ENCODE peak calls at places on chromosomes 4 and X, in ten cellular contexts. One of them, this sample, is unnamed.

GRCh38 chr4:5044341-5044740 is 6.9 kb upstream of the STK32B start:
- DNase-seq in sigmoid colon: no peak
- DNase-seq in BE2C: no peak
- DNase-seq in uterus: no peak
- DNase-seq in tibial artery: no peak
- DNase-seq in SK-N-SH: no peak
- DNase-seq in IMR-90: no peak
- DNase-seq in endodermal cell: no peak
- DNase-seq in HL-60: no peak
- DNase-seq in heart right ventricle: no peak
- DNase-seq in this sample: no peak

GRCh38 chr4:175536852-175537453 is 275.1 kb downstream of the GPM6A start:
- DNase-seq in sigmoid colon: no peak
- DNase-seq in BE2C: no peak
- DNase-seq in uterus: no peak
- DNase-seq in tibial artery: no peak
- DNase-seq in SK-N-SH: peak; percentile 25
- DNase-seq in IMR-90: peak; percentile 62
- DNase-seq in endodermal cell: no peak
- DNase-seq in HL-60: peak; percentile 16
- DNase-seq in heart right ventricle: no peak
- DNase-seq in this sample: peak; percentile 21

GRCh38 chrX:69060631-69061408 is 104.4 kb downstream of the PJA1 start:
- DNase-seq in sigmoid colon: no peak
- DNase-seq in BE2C: no peak
- DNase-seq in uterus: peak; percentile 41
- DNase-seq in tibial artery: peak; percentile 22
- DNase-seq in SK-N-SH: no peak
- DNase-seq in IMR-90: peak; percentile 31
- DNase-seq in endodermal cell: peak; percentile 81
- DNase-seq in HL-60: no peak
- DNase-seq in heart right ventricle: peak; percentile 60
- DNase-seq in this sample: peak; percentile 34

GRCh38 chr4:80279751-80280150 is 13.3 kb downstream of the FGF5 start:
- DNase-seq in sigmoid colon: no peak
- DNase-seq in BE2C: no peak
- DNase-seq in uterus: no peak
- DNase-seq in tibial artery: no peak
- DNase-seq in SK-N-SH: no peak
- DNase-seq in IMR-90: no peak
- DNase-seq in endodermal cell: no peak
- DNase-seq in HL-60: no peak
- DNase-seq in heart right ventricle: no peak
- DNase-seq in this sample: no peak

GRCh38 chr4:108172231-108172779 is 3.6 kb upstream of the LEF1 start:
- DNase-seq in sigmoid colon: no peak
- DNase-seq in BE2C: peak; percentile 61
- DNase-seq in uterus: no peak
- DNase-seq in tibial artery: no peak
- DNase-seq in SK-N-SH: peak; percentile 87
- DNase-seq in IMR-90: no peak
- DNase-seq in endodermal cell: no peak
- DNase-seq in HL-60: no peak
- DNase-seq in heart right ventricle: peak; percentile 6
- DNase-seq in this sample: peak; percentile 77

GRCh38 chrX:39891781-39892180 is 206.0 kb downstream of the BCOR start:
- DNase-seq in sigmoid colon: no peak
- DNase-seq in BE2C: no peak
- DNase-seq in uterus: no peak
- DNase-seq in tibial artery: no peak
- DNase-seq in SK-N-SH: no peak
- DNase-seq in IMR-90: no peak
- DNase-seq in endodermal cell: no peak
- DNase-seq in HL-60: no peak
- DNase-seq in heart right ventricle: no peak
- DNase-seq in this sample: no peak

GRCh38 chr4:51909236-51909703 is 66.3 kb downstream of the DCUN1D4 start:
- DNase-seq in sigmoid colon: no peak
- DNase-seq in BE2C: no peak
- DNase-seq in uterus: no peak
- DNase-seq in tibial artery: no peak
- DNase-seq in SK-N-SH: no peak
- DNase-seq in IMR-90: no peak
- DNase-seq in endodermal cell: no peak
- DNase-seq in HL-60: no peak
- DNase-seq in heart right ventricle: no peak
- DNase-seq in this sample: no peak

GRCh38 chr4:138611721-138612120 is 369.6 kb upstream of the SLC7A11 start:
- DNase-seq in sigmoid colon: no peak
- DNase-seq in BE2C: peak; percentile 37
- DNase-seq in uterus: no peak
- DNase-seq in tibial artery: no peak
- DNase-seq in SK-N-SH: peak; percentile 51
- DNase-seq in IMR-90: no peak
- DNase-seq in endodermal cell: no peak
- DNase-seq in HL-60: no peak
- DNase-seq in heart right ventricle: no peak
- DNase-seq in this sample: no peak

GRCh38 chr4:155799106-155799793 is 40.4 kb downstream of the GUCY1B1 start:
- DNase-seq in sigmoid colon: no peak
- DNase-seq in BE2C: no peak
- DNase-seq in uterus: no peak
- DNase-seq in tibial artery: no peak
- DNase-seq in SK-N-SH: no peak
- DNase-seq in IMR-90: peak; percentile 47
- DNase-seq in endodermal cell: no peak
- DNase-seq in HL-60: no peak
- DNase-seq in heart right ventricle: no peak
- DNase-seq in this sample: no peak

GRCh38 chrX:110086916-110087484 is 84.1 kb downstream of the TMEM164 start:
- DNase-seq in sigmoid colon: no peak
- DNase-seq in BE2C: no peak
- DNase-seq in uterus: no peak
- DNase-seq in tibial artery: no peak
- DNase-seq in SK-N-SH: no peak
- DNase-seq in IMR-90: peak; percentile 96
- DNase-seq in endodermal cell: no peak
- DNase-seq in HL-60: no peak
- DNase-seq in heart right ventricle: no peak
- DNase-seq in this sample: no peak

GRCh38 chr4:16875487-16875886 is 23.0 kb downstream of the LDB2 start:
- DNase-seq in sigmoid colon: no peak
- DNase-seq in BE2C: peak; percentile 46
- DNase-seq in uterus: no peak
- DNase-seq in tibial artery: no peak
- DNase-seq in SK-N-SH: no peak
- DNase-seq in IMR-90: peak; percentile 94
- DNase-seq in endodermal cell: no peak
- DNase-seq in HL-60: no peak
- DNase-seq in heart right ventricle: no peak
- DNase-seq in this sample: no peak

GRCh38 chrX:13464599-13465275 is 104.7 kb upstream of the EGFL6 start:
- DNase-seq in sigmoid colon: no peak
- DNase-seq in BE2C: no peak
- DNase-seq in uterus: no peak
- DNase-seq in tibial artery: no peak
- DNase-seq in SK-N-SH: no peak
- DNase-seq in IMR-90: peak; percentile 54
- DNase-seq in endodermal cell: no peak
- DNase-seq in HL-60: no peak
- DNase-seq in heart right ventricle: no peak
- DNase-seq in this sample: no peak

GRCh38 chrX:10906861-10907260 is 204.3 kb upstream of the HCCS start:
- DNase-seq in sigmoid colon: no peak
- DNase-seq in BE2C: no peak
- DNase-seq in uterus: no peak
- DNase-seq in tibial artery: no peak
- DNase-seq in SK-N-SH: no peak
- DNase-seq in IMR-90: peak; percentile 22
- DNase-seq in endodermal cell: no peak
- DNase-seq in HL-60: no peak
- DNase-seq in heart right ventricle: no peak
- DNase-seq in this sample: no peak

DNA sequence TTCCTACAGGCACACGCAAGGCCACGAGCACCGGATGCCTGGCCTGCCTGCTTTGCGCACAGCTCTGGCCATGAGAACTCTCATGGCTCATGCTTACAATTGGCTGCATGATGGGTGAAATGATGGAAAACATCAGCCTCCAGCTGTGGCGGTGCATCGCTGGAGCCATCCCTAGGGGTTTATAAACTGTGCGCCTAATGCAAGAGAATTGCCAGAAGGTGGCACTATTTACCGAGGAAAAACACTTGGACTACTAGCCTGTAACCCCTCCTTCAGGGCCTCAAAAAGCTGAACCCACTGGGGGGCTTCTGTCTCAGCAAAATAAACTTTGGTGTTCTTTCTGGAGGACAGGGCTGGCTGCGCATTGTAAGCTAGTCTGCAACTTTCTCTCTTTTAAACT is 51.9 kb downstream of the PHKA2 start:
- DNase-seq in sigmoid colon: no peak
- DNase-seq in BE2C: peak; percentile 45
- DNase-seq in uterus: no peak
- DNase-seq in tibial artery: no peak
- DNase-seq in SK-N-SH: peak; percentile 64
- DNase-seq in IMR-90: peak; percentile 30
- DNase-seq in endodermal cell: peak; percentile 51
- DNase-seq in HL-60: no peak
- DNase-seq in heart right ventricle: peak; percentile 13
- DNase-seq in this sample: peak; percentile 7
- TF ChIP-seq CTCF in sigmoid colon: no peak
- TF ChIP-seq CTCF in BE2C: peak; percentile 58
- TF ChIP-seq CTCF in uterus: no peak
- TF ChIP-seq CTCF in tibial artery: peak; percentile 25
- TF ChIP-seq CTCF in SK-N-SH: peak; percentile 62
- TF ChIP-seq CTCF in IMR-90: peak; percentile 60
- TF ChIP-seq CTCF in endodermal cell: peak; percentile 73
- TF ChIP-seq CTCF in HL-60: no peak
- TF ChIP-seq CTCF in heart right ventricle: peak; percentile 50
- TF ChIP-seq CTCF in this sample: no peak

DNA sequence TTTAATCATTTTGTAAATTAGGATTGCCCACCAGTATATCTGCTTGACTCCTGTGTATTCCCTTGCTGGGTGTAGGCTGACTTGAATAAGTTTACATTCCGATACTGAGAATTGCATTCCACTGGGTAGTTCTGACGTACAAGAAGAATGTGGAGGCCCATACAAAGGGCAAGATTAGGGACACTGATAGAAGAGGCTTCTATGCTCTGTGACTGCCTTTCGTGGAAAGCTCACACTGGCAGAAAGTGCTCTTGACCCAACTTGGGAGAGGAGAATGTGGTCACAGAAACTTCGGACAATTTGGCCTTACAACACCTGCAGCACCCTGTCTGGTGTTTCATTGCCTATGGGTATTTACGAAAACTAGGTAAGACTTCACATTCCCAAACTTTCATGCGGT is 126.3 kb downstream of the RAPGEF2 start:
- DNase-seq in sigmoid colon: no peak
- DNase-seq in BE2C: no peak
- DNase-seq in uterus: no peak
- DNase-seq in tibial artery: no peak
- DNase-seq in SK-N-SH: no peak
- DNase-seq in IMR-90: peak; percentile 94
- DNase-seq in endodermal cell: peak; percentile 50
- DNase-seq in HL-60: no peak
- DNase-seq in heart right ventricle: no peak
- DNase-seq in this sample: no peak
- TF ChIP-seq CTCF in sigmoid colon: no peak
- TF ChIP-seq CTCF in BE2C: no peak
- TF ChIP-seq CTCF in uterus: no peak
- TF ChIP-seq CTCF in tibial artery: no peak
- TF ChIP-seq CTCF in SK-N-SH: no peak
- TF ChIP-seq CTCF in IMR-90: no peak
- TF ChIP-seq CTCF in endodermal cell: no peak
- TF ChIP-seq CTCF in HL-60: no peak
- TF ChIP-seq CTCF in heart right ventricle: no peak
- TF ChIP-seq CTCF in this sample: no peak

GRCh38 chrX:34580069-34580468 is 77.0 kb downstream of the TMEM47 start:
- DNase-seq in sigmoid colon: no peak
- DNase-seq in BE2C: no peak
- DNase-seq in uterus: no peak
- DNase-seq in tibial artery: no peak
- DNase-seq in SK-N-SH: no peak
- DNase-seq in IMR-90: no peak
- DNase-seq in endodermal cell: no peak
- DNase-seq in HL-60: no peak
- DNase-seq in heart right ventricle: no peak
- DNase-seq in this sample: no peak

GRCh38 chrX:34578237-34578636 is 78.8 kb downstream of the TMEM47 start:
- DNase-seq in sigmoid colon: no peak
- DNase-seq in BE2C: no peak
- DNase-seq in uterus: no peak
- DNase-seq in tibial artery: no peak
- DNase-seq in SK-N-SH: peak; percentile 0
- DNase-seq in IMR-90: peak; percentile 56
- DNase-seq in endodermal cell: no peak
- DNase-seq in HL-60: no peak
- DNase-seq in heart right ventricle: peak; percentile 4
- DNase-seq in this sample: no peak
- TF ChIP-seq CTCF in sigmoid colon: no peak
- TF ChIP-seq CTCF in BE2C: peak; percentile 18
- TF ChIP-seq CTCF in uterus: peak; percentile 27
- TF ChIP-seq CTCF in tibial artery: peak; percentile 42
- TF ChIP-seq CTCF in SK-N-SH: peak; percentile 68
- TF ChIP-seq CTCF in IMR-90: peak; percentile 61
- TF ChIP-seq CTCF in endodermal cell: peak; percentile 81
- TF ChIP-seq CTCF in HL-60: no peak
- TF ChIP-seq CTCF in heart right ventricle: peak; percentile 45
- TF ChIP-seq CTCF in this sample: no peak

GRCh38 chr4:48899432-48899749 is 7.2 kb downstream of the OCIAD2 start:
- DNase-seq in sigmoid colon: no peak
- DNase-seq in BE2C: no peak
- DNase-seq in uterus: no peak
- DNase-seq in tibial artery: no peak
- DNase-seq in SK-N-SH: no peak
- DNase-seq in IMR-90: no peak
- DNase-seq in endodermal cell: no peak
- DNase-seq in HL-60: no peak
- DNase-seq in heart right ventricle: no peak
- DNase-seq in this sample: no peak

GRCh38 chr4:48901196-48901595 is 5.4 kb downstream of the OCIAD2 start:
- DNase-seq in sigmoid colon: no peak
- DNase-seq in BE2C: no peak
- DNase-seq in uterus: no peak
- DNase-seq in tibial artery: no peak
- DNase-seq in SK-N-SH: no peak
- DNase-seq in IMR-90: no peak
- DNase-seq in endodermal cell: no peak
- DNase-seq in HL-60: no peak
- DNase-seq in heart right ventricle: no peak
- DNase-seq in this sample: no peak

GRCh38 chr4:48898733-48899431 is 7.7 kb downstream of the OCIAD2 start:
- DNase-seq in sigmoid colon: no peak
- DNase-seq in BE2C: no peak
- DNase-seq in uterus: no peak
- DNase-seq in tibial artery: no peak
- DNase-seq in SK-N-SH: no peak
- DNase-seq in IMR-90: no peak
- DNase-seq in endodermal cell: no peak
- DNase-seq in HL-60: no peak
- DNase-seq in heart right ventricle: no peak
- DNase-seq in this sample: no peak

GRCh38 chr4:48902266-48902665 is 4.3 kb downstream of the OCIAD2 start:
- DNase-seq in sigmoid colon: no peak
- DNase-seq in BE2C: no peak
- DNase-seq in uterus: no peak
- DNase-seq in tibial artery: no peak
- DNase-seq in SK-N-SH: no peak
- DNase-seq in IMR-90: peak; percentile 30
- DNase-seq in endodermal cell: no peak
- DNase-seq in HL-60: no peak
- DNase-seq in heart right ventricle: no peak
- DNase-seq in this sample: no peak

GRCh38 chr4:48899950-48900349 is 6.6 kb downstream of the OCIAD2 start:
- DNase-seq in sigmoid colon: no peak
- DNase-seq in BE2C: no peak
- DNase-seq in uterus: no peak
- DNase-seq in tibial artery: no peak
- DNase-seq in SK-N-SH: no peak
- DNase-seq in IMR-90: peak; percentile 19
- DNase-seq in endodermal cell: no peak
- DNase-seq in HL-60: no peak
- DNase-seq in heart right ventricle: no peak
- DNase-seq in this sample: no peak
- TF ChIP-seq CTCF in sigmoid colon: no peak
- TF ChIP-seq CTCF in BE2C: no peak
- TF ChIP-seq CTCF in uterus: no peak
- TF ChIP-seq CTCF in tibial artery: no peak
- TF ChIP-seq CTCF in SK-N-SH: no peak
- TF ChIP-seq CTCF in IMR-90: no peak
- TF ChIP-seq CTCF in endodermal cell: no peak
- TF ChIP-seq CTCF in HL-60: no peak
- TF ChIP-seq CTCF in heart right ventricle: no peak
- TF ChIP-seq CTCF in this sample: no peak